ENCODE peak calls at places on chromosomes 11 and 22, in seven cellular contexts. One of them, this sample, is unnamed. For H3K4me1, the result is how much of the 10 kb centered on the place peaks cover.

GRCh38 chr22:30287626-30288413 is 1.5 kb downstream of the CASTOR1 start:
- DNase-seq in thyroid gland: peak
- DNase-seq in aorta: peak
- DNase-seq in effector memory CD4-positive, alpha-beta T cell: peak
- DNase-seq in HAP-1: peak
- DNase-seq in breast epithelium: peak
- DNase-seq in heart left ventricle: peak
- DNase-seq in this sample: peak

GRCh38 chr11:103811870-103812509 is 224.4 kb upstream of the DDI1 start:
- DNase-seq in thyroid gland: no peak
- DNase-seq in aorta: no peak
- DNase-seq in effector memory CD4-positive, alpha-beta T cell: no peak
- DNase-seq in HAP-1: no peak
- DNase-seq in breast epithelium: no peak
- DNase-seq in heart left ventricle: no peak
- DNase-seq in this sample: no peak

GRCh38 chr11:29119691-29120328 is 897.0 kb downstream of the KCNA4 start:
- DNase-seq in thyroid gland: no peak
- DNase-seq in aorta: no peak
- DNase-seq in effector memory CD4-positive, alpha-beta T cell: no peak
- DNase-seq in HAP-1: no peak
- DNase-seq in breast epithelium: no peak
- DNase-seq in heart left ventricle: no peak
- DNase-seq in this sample: no peak

GRCh38 chr11:110850846-110851245 is 138.6 kb upstream of the ARHGAP20 start:
- DNase-seq in thyroid gland: no peak
- DNase-seq in aorta: no peak
- DNase-seq in effector memory CD4-positive, alpha-beta T cell: no peak
- DNase-seq in HAP-1: no peak
- DNase-seq in breast epithelium: no peak
- DNase-seq in heart left ventricle: no peak
- DNase-seq in this sample: no peak

GRCh38 chr11:14974723-14975587 is 2.8 kb upstream of the CALCA start:
- DNase-seq in thyroid gland: peak
- DNase-seq in aorta: peak
- DNase-seq in effector memory CD4-positive, alpha-beta T cell: peak
- DNase-seq in HAP-1: peak
- DNase-seq in breast epithelium: no peak
- DNase-seq in heart left ventricle: peak
- DNase-seq in this sample: no peak

GRCh38 chr11:100403817-100404216 is 283.3 kb upstream of the ARHGAP42 start:
- DNase-seq in thyroid gland: peak
- DNase-seq in aorta: no peak
- DNase-seq in effector memory CD4-positive, alpha-beta T cell: no peak
- DNase-seq in HAP-1: peak
- DNase-seq in breast epithelium: no peak
- DNase-seq in heart left ventricle: no peak
- DNase-seq in this sample: no peak

GRCh38 chr11:6336293-6336692 is 16.0 kb upstream of the CAVIN3 start:
- DNase-seq in thyroid gland: no peak
- DNase-seq in aorta: no peak
- DNase-seq in effector memory CD4-positive, alpha-beta T cell: no peak
- DNase-seq in HAP-1: no peak
- DNase-seq in breast epithelium: no peak
- DNase-seq in heart left ventricle: no peak
- DNase-seq in this sample: no peak

GRCh38 chr11:19093976-19094375 is 23.0 kb upstream of the ZDHHC13 start:
- DNase-seq in thyroid gland: no peak
- DNase-seq in aorta: no peak
- DNase-seq in effector memory CD4-positive, alpha-beta T cell: no peak
- DNase-seq in HAP-1: no peak
- DNase-seq in breast epithelium: no peak
- DNase-seq in heart left ventricle: no peak
- DNase-seq in this sample: no peak

GRCh38 chr11:18617688-18618340 is 16.3 kb downstream of the SPTY2D1 start:
- DNase-seq in thyroid gland: no peak
- DNase-seq in aorta: no peak
- DNase-seq in effector memory CD4-positive, alpha-beta T cell: peak
- DNase-seq in HAP-1: no peak
- DNase-seq in breast epithelium: no peak
- DNase-seq in heart left ventricle: no peak
- DNase-seq in this sample: no peak

GRCh38 chr11:73177380-73178091 is 35.4 kb upstream of the FCHSD2 start:
- DNase-seq in thyroid gland: no peak
- DNase-seq in aorta: peak
- DNase-seq in effector memory CD4-positive, alpha-beta T cell: no peak
- DNase-seq in HAP-1: no peak
- DNase-seq in breast epithelium: peak
- DNase-seq in heart left ventricle: peak
- DNase-seq in this sample: peak

GRCh38 chr22:35684270-35684700 is 33.4 kb upstream of the APOL5 start:
- DNase-seq in thyroid gland: no peak
- DNase-seq in aorta: no peak
- DNase-seq in effector memory CD4-positive, alpha-beta T cell: no peak
- DNase-seq in HAP-1: peak
- DNase-seq in breast epithelium: no peak
- DNase-seq in heart left ventricle: peak
- DNase-seq in this sample: peak

GRCh38 chr22:37162221-37163095 is 12.7 kb upstream of the IL2RB start:
- DNase-seq in thyroid gland: no peak
- DNase-seq in aorta: no peak
- DNase-seq in effector memory CD4-positive, alpha-beta T cell: peak
- DNase-seq in HAP-1: no peak
- DNase-seq in breast epithelium: no peak
- DNase-seq in heart left ventricle: no peak
- DNase-seq in this sample: no peak

GRCh38 chr11:112344040-112344413 is 83.4 kb upstream of the PLET1 start:
- DNase-seq in thyroid gland: no peak
- DNase-seq in aorta: no peak
- DNase-seq in effector memory CD4-positive, alpha-beta T cell: no peak
- DNase-seq in HAP-1: no peak
- DNase-seq in breast epithelium: no peak
- DNase-seq in heart left ventricle: no peak
- DNase-seq in this sample: no peak

GRCh38 chr11:123180166-123180565 is 14.9 kb downstream of the CLMP start:
- DNase-seq in thyroid gland: no peak
- DNase-seq in aorta: no peak
- DNase-seq in effector memory CD4-positive, alpha-beta T cell: no peak
- DNase-seq in HAP-1: no peak
- DNase-seq in breast epithelium: no peak
- DNase-seq in heart left ventricle: no peak
- DNase-seq in this sample: no peak

GRCh38 chr11:134027671-134028070 is 41.2 kb upstream of the JAM3 start:
- DNase-seq in thyroid gland: no peak
- DNase-seq in aorta: no peak
- DNase-seq in effector memory CD4-positive, alpha-beta T cell: no peak
- DNase-seq in HAP-1: no peak
- DNase-seq in breast epithelium: no peak
- DNase-seq in heart left ventricle: no peak
- DNase-seq in this sample: no peak

GRCh38 chr11:69573751-69574382 is 67.1 kb upstream of the CCND1 start:
- DNase-seq in thyroid gland: no peak
- DNase-seq in aorta: no peak
- DNase-seq in effector memory CD4-positive, alpha-beta T cell: no peak
- DNase-seq in HAP-1: no peak
- DNase-seq in breast epithelium: no peak
- DNase-seq in heart left ventricle: no peak
- DNase-seq in this sample: no peak

GRCh38 chr11:69572861-69573260 is 68.1 kb upstream of the CCND1 start:
- DNase-seq in thyroid gland: no peak
- DNase-seq in aorta: no peak
- DNase-seq in effector memory CD4-positive, alpha-beta T cell: no peak
- DNase-seq in HAP-1: no peak
- DNase-seq in breast epithelium: no peak
- DNase-seq in heart left ventricle: no peak
- DNase-seq in this sample: no peak

GRCh38 chr11:69574383-69575255 is 66.3 kb upstream of the CCND1 start:
- DNase-seq in thyroid gland: no peak
- DNase-seq in aorta: no peak
- DNase-seq in effector memory CD4-positive, alpha-beta T cell: no peak
- DNase-seq in HAP-1: no peak
- DNase-seq in breast epithelium: no peak
- DNase-seq in heart left ventricle: no peak
- DNase-seq in this sample: no peak

GRCh38 chr11:69569306-69570200 is 71.4 kb upstream of the CCND1 start:
- DNase-seq in thyroid gland: no peak
- DNase-seq in aorta: no peak
- DNase-seq in effector memory CD4-positive, alpha-beta T cell: no peak
- DNase-seq in HAP-1: no peak
- DNase-seq in breast epithelium: no peak
- DNase-seq in heart left ventricle: no peak
- DNase-seq in this sample: no peak

GRCh38 chr11:69572233-69572860 is 68.6 kb upstream of the CCND1 start:
- DNase-seq in thyroid gland: no peak
- DNase-seq in aorta: no peak
- DNase-seq in effector memory CD4-positive, alpha-beta T cell: no peak
- DNase-seq in HAP-1: no peak
- DNase-seq in breast epithelium: no peak
- DNase-seq in heart left ventricle: no peak
- DNase-seq in this sample: no peak
- H3K4me1 ChIP-seq in thyroid gland: under half
- H3K4me1 ChIP-seq in aorta: under half
- H3K4me1 ChIP-seq in effector memory CD4-positive, alpha-beta T cell: under half
- H3K4me1 ChIP-seq in HAP-1: under half
- H3K4me1 ChIP-seq in breast epithelium: under half
- H3K4me1 ChIP-seq in heart left ventricle: under half
- H3K4me1 ChIP-seq in this sample: under half

DNA sequence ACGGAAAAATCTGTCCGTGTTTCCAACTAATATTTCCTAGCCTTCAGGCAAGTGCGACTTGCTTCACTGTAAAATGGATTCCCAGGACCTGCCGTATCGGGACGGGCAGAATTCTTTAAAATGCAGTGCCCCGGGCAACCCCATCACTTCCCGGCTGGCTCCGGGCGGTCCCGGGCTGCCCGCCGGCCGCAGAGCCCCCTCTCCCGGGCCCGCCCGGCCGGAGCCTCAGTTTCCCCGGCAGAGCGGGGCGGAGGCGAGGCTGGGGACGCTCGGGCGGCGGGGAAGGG is 84.1 kb upstream of the WNT7B start:
- DNase-seq in thyroid gland: no peak
- DNase-seq in aorta: no peak
- DNase-seq in effector memory CD4-positive, alpha-beta T cell: no peak
- DNase-seq in HAP-1: no peak
- DNase-seq in breast epithelium: no peak
- DNase-seq in heart left ventricle: no peak
- DNase-seq in this sample: no peak
- H3K4me3 ChIP-seq in thyroid gland: no peak
- H3K4me3 ChIP-seq in aorta: no peak
- H3K4me3 ChIP-seq in effector memory CD4-positive, alpha-beta T cell: no peak
- H3K4me3 ChIP-seq in HAP-1: no peak
- H3K4me3 ChIP-seq in breast epithelium: peak
- H3K4me3 ChIP-seq in heart left ventricle: no peak
- H3K4me3 ChIP-seq in this sample: peak

DNA sequence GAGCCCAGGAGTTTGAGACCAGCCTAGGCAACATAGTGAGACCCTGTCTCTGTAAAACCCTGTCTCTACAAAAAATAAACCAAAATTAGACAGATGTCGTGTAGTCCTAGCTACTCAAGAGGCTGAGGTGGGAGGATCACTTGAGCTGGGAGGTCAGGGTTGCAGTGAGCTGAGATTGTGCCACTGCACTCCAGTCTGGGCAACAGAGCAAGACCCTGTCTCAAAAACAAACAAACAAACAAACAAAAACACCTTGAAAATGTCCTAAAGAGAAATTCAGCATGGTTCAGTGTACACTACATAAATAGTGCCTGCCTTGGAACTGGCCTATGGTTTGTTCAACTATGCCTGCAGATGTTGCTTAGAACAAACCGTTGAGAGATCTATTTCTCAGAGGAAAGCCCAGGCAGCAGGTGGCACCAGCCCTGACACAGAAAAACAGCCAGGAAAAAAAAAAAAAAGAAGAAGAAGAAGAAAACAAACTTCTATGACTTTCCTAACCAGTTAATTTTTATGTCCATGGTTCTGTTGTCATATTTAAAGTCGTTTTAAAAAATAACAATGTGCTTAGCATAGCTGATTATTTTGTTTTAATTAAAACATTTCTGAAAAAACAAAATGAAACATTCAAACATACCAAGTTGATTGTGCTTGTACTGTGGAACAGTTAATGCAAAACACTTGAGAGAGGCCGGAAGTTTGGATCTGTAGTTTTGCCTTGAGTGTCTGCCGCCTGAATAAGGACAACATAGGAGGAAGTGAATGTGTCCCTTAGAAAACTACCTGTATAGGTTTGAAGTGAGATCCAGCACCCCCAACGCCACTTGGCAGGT is 5.4 kb downstream of the KREMEN1 start:
- DNase-seq in thyroid gland: no peak
- DNase-seq in aorta: no peak
- DNase-seq in effector memory CD4-positive, alpha-beta T cell: no peak
- DNase-seq in HAP-1: no peak
- DNase-seq in breast epithelium: no peak
- DNase-seq in heart left ventricle: no peak
- DNase-seq in this sample: no peak
- H3K4me1 ChIP-seq in thyroid gland: half or more
- H3K4me1 ChIP-seq in aorta: under half
- H3K4me1 ChIP-seq in effector memory CD4-positive, alpha-beta T cell: under half
- H3K4me1 ChIP-seq in HAP-1: under half
- H3K4me1 ChIP-seq in breast epithelium: under half
- H3K4me1 ChIP-seq in heart left ventricle: under half
- H3K4me1 ChIP-seq in this sample: under half

GRCh38 chr11:27237641-27238040 is 125.4 kb downstream of the CCDC34 start:
- DNase-seq in thyroid gland: no peak
- DNase-seq in aorta: no peak
- DNase-seq in effector memory CD4-positive, alpha-beta T cell: no peak
- DNase-seq in HAP-1: no peak
- DNase-seq in breast epithelium: no peak
- DNase-seq in heart left ventricle: no peak
- DNase-seq in this sample: no peak

GRCh38 chr11:27241316-27242122 is 121.5 kb downstream of the CCDC34 start:
- DNase-seq in thyroid gland: no peak
- DNase-seq in aorta: no peak
- DNase-seq in effector memory CD4-positive, alpha-beta T cell: no peak
- DNase-seq in HAP-1: no peak
- DNase-seq in breast epithelium: no peak
- DNase-seq in heart left ventricle: no peak
- DNase-seq in this sample: no peak

GRCh38 chr11:27239305-27239942 is 123.6 kb downstream of the CCDC34 start:
- DNase-seq in thyroid gland: no peak
- DNase-seq in aorta: no peak
- DNase-seq in effector memory CD4-positive, alpha-beta T cell: no peak
- DNase-seq in HAP-1: no peak
- DNase-seq in breast epithelium: no peak
- DNase-seq in heart left ventricle: peak
- DNase-seq in this sample: no peak

GRCh38 chr11:27242591-27242990 is 120.4 kb downstream of the CCDC34 start:
- DNase-seq in thyroid gland: no peak
- DNase-seq in aorta: no peak
- DNase-seq in effector memory CD4-positive, alpha-beta T cell: no peak
- DNase-seq in HAP-1: no peak
- DNase-seq in breast epithelium: no peak
- DNase-seq in heart left ventricle: no peak
- DNase-seq in this sample: no peak

DNA sequence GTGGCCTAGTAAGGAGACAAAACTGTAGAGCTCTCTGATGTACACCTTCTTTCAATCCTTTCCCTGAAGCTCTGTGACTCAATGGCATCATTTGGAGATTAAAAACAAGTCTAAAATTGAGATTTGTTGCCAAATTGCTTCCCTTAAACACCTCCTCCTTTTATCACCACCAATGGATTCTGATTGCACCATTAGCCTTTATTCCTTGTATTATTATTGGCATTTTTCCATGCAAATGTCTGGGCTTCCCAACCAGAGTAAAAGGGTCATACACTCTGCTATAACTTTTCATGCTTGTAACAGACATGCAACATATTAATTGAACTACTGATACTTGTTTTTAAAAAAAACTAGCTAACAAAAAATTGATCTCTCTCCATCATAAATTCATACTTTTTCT is 124.2 kb downstream of the CCDC34 start:
- DNase-seq in thyroid gland: no peak
- DNase-seq in aorta: no peak
- DNase-seq in effector memory CD4-positive, alpha-beta T cell: no peak
- DNase-seq in HAP-1: no peak
- DNase-seq in breast epithelium: no peak
- DNase-seq in heart left ventricle: no peak
- DNase-seq in this sample: no peak
- H3K4me3 ChIP-seq in thyroid gland: no peak
- H3K4me3 ChIP-seq in aorta: no peak
- H3K4me3 ChIP-seq in effector memory CD4-positive, alpha-beta T cell: no peak
- H3K4me3 ChIP-seq in HAP-1: no peak
- H3K4me3 ChIP-seq in breast epithelium: no peak
- H3K4me3 ChIP-seq in heart left ventricle: no peak
- H3K4me3 ChIP-seq in this sample: no peak

This sample was measured in heart right ventricle.